ENCODE peak calls at places on chromosomes 12 and 14, in ten cellular contexts. Y is heart right ventricle; E is stomach; F is CD4-positive, CD25-positive, alpha-beta regulatory T cell; D is aorta; G is CD8-positive, alpha-beta memory T cell; T is left ventricle myocardium inferior; Z is effector memory CD4-positive, alpha-beta T cell; A is heart left ventricle; I is ovary. H is an unnamed sample. For H3K9me3, the result is how much of the 10 kb centered on the place peaks cover.

GRCh38 chr14:104641753-104642539 is 37.4 kb upstream of the TMEM179 start:
- DNase-seq in Y (no peak), E (no peak), F (no peak), D (no peak), G (no peak), T (no peak), Z (no peak), A (no peak), I (no peak), H (no peak)

GRCh38 chr14:41782488-41782887 is 175.8 kb downstream of the LRFN5 start:
- DNase-seq in Y (no peak), E (no peak), F (no peak), D (no peak), G (no peak), T (no peak), Z (no peak), A (no peak), I (no peak), H (no peak)

GRCh38 chr14:71466942-71467341 is 465.3 kb upstream of the RGS6 start:
- DNase-seq in Y (no peak), E (no peak), F (no peak), D (no peak), G (no peak), T (no peak), Z (no peak), A (no peak), I (no peak), H (no peak)

GRCh38 chr12:48351022-48351708 is 446 bp upstream of the ZNF641 start:
- DNase-seq in Y (no peak), E (peak), F (no peak), D (peak), G (no peak), T (peak), Z (no peak), A (peak), I (peak), H (peak)

GRCh38 chr12:58496411-58496810 is 423.9 kb downstream of the LRIG3 start:
- DNase-seq in Y (no peak), E (no peak), F (no peak), D (no peak), G (no peak), T (no peak), Z (no peak), A (no peak), I (no peak), H (no peak)

GRCh38 chr12:47082963-47083621 is 3.3 kb upstream of the AMIGO2 start:
- DNase-seq in Y (no peak), E (no peak), F (no peak), D (no peak), G (no peak), T (no peak), Z (no peak), A (no peak), I (no peak), H (no peak)

GRCh38 chr12:113794774-113795173 is 171.4 kb downstream of the RBM19 start:
- DNase-seq in Y (no peak), E (no peak), F (no peak), D (no peak), G (no peak), T (no peak), Z (no peak), A (no peak), I (no peak), H (no peak)

GRCh38 chr12:112393328-112393727 is 11.1 kb upstream of the HECTD4 start:
- DNase-seq in Y (no peak), E (no peak), F (no peak), D (no peak), G (no peak), T (no peak), Z (no peak), A (no peak), I (no peak), H (no peak)

GRCh38 chr12:105084251-105085250 is at the start of gene ALDH1L2:
- DNase-seq in Y (peak), E (peak), F (peak), D (peak), G (peak), T (peak), Z (peak), A (peak), I (peak), H (peak)

GRCh38 chr14:69105326-69105725 is 47.6 kb downstream of the DCAF5 start:
- DNase-seq in Y (no peak), E (no peak), F (no peak), D (no peak), G (no peak), T (no peak), Z (no peak), A (no peak), I (no peak), H (no peak)

GRCh38 chr12:128969480-128970055 is 116.3 kb downstream of the GLT1D1 start:
- DNase-seq in Y (no peak), E (peak), F (peak), D (no peak), G (no peak), T (no peak), Z (no peak), A (no peak), I (no peak), H (no peak)

GRCh38 chr12:68013181-68013580 is 23.9 kb downstream of the IFNG-AS1 start:
- DNase-seq in Y (no peak), E (no peak), F (no peak), D (no peak), G (no peak), T (no peak), Z (no peak), A (no peak), I (no peak), H (no peak)

GRCh38 chr12:122080149-122081107 is 1.9 kb downstream of the MLXIP start:
- DNase-seq in Y (no peak), E (peak), F (no peak), D (peak), G (no peak), T (peak), Z (no peak), A (peak), I (peak), H (peak)

GRCh38 chr14:23895480-23895879 is 58.1 kb upstream of the DHRS4 start:
- DNase-seq in Y (no peak), E (no peak), F (no peak), D (no peak), G (no peak), T (no peak), Z (no peak), A (no peak), I (no peak), H (no peak)

GRCh38 chr12:82363990-82364389 is 5.7 kb downstream of the METTL25 start:
- DNase-seq in Y (no peak), E (no peak), F (no peak), D (no peak), G (no peak), T (no peak), Z (no peak), A (no peak), I (no peak), H (no peak)

GRCh38 chr12:29581641-29582040 is 84.2 kb upstream of the OVCH1 start:
- DNase-seq in Y (no peak), E (no peak), F (no peak), D (no peak), G (no peak), T (no peak), Z (no peak), A (no peak), I (no peak), H (no peak)

GRCh38 chr12:102465762-102466560 is 14.4 kb downstream of the IGF1 start:
- DNase-seq in Y (no peak), E (no peak), F (no peak), D (no peak), G (no peak), T (no peak), Z (no peak), A (no peak), I (no peak), H (no peak)

GRCh38 chr12:46787496-46788055 is 38.2 kb downstream of the SLC38A4 start:
- DNase-seq in Y (no peak), E (no peak), F (no peak), D (no peak), G (no peak), T (no peak), Z (no peak), A (no peak), I (no peak), H (no peak)

GRCh38 chr12:116771651-116772050 is 33.5 kb downstream of the RNFT2 start:
- DNase-seq in Y (no peak), E (no peak), F (no peak), D (peak), G (no peak), T (no peak), Z (no peak), A (no peak), I (no peak), H (no peak)

GRCh38 chr14:68525516-68525915 is 267.4 kb downstream of the ZFP36L1 start:
- DNase-seq in Y (no peak), E (no peak), F (no peak), D (no peak), G (no peak), T (no peak), Z (no peak), A (no peak), I (no peak), H (no peak)

GRCh38 chr14:38536376-38537038 is 280.6 kb upstream of the CLEC14A start:
- DNase-seq in Y (no peak), E (no peak), F (no peak), D (no peak), G (no peak), T (no peak), Z (no peak), A (no peak), I (no peak), H (no peak)

GRCh38 chr14:92646952-92647461 is 101.4 kb downstream of the LGMN start:
- DNase-seq in Y (no peak), E (no peak), F (no peak), D (no peak), G (no peak), T (no peak), Z (no peak), A (no peak), I (peak), H (no peak)

GRCh38 chr12:122880668-122881067 is 15.3 kb downstream of the VPS37B start:
- DNase-seq in Y (no peak), E (no peak), F (no peak), D (peak), G (no peak), T (no peak), Z (no peak), A (no peak), I (no peak), H (no peak)

DNA sequence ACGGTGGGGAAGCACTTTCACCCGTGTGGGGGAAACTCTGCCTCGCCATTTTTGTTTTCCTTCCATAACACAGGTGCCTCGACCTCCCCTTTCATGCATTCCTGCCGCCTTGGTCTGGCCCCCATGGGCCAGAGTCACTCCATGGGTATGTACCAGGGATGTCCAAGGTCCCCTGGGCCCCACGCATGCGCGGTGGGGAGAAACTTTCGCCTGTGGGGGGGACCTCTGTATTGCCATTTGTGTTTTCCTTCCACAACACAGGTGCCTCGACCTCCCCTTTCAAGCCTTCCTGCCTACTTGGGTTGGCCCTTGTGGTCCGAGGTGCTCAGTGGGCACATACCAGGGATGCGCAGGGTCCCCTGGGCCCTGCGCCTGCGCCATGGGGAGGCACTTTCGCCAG is 345.8 kb downstream of the ALG10 start:
- DNase-seq in Y (no peak), E (no peak), F (no peak), D (no peak), G (no peak), T (no peak), Z (no peak), A (no peak), I (no peak), H (no peak)
- H3K9me3 ChIP-seq in Y (under half), E (half or more), F (under half), D (under half), G (under half), T (half or more), Z (under half), A (under half), I (under half), H (under half)

GRCh38 chr12:133174901-133175300 is 6.4 kb upstream of the ZNF268 start:
- DNase-seq in Y (no peak), E (no peak), F (no peak), D (no peak), G (no peak), T (no peak), Z (no peak), A (no peak), I (no peak), H (no peak)
- H3K9me3 ChIP-seq in Y (under half), E (half or more), F (under half), D (under half), G (under half), T (half or more), Z (under half), A (half or more), I (under half), H (under half)

DNA sequence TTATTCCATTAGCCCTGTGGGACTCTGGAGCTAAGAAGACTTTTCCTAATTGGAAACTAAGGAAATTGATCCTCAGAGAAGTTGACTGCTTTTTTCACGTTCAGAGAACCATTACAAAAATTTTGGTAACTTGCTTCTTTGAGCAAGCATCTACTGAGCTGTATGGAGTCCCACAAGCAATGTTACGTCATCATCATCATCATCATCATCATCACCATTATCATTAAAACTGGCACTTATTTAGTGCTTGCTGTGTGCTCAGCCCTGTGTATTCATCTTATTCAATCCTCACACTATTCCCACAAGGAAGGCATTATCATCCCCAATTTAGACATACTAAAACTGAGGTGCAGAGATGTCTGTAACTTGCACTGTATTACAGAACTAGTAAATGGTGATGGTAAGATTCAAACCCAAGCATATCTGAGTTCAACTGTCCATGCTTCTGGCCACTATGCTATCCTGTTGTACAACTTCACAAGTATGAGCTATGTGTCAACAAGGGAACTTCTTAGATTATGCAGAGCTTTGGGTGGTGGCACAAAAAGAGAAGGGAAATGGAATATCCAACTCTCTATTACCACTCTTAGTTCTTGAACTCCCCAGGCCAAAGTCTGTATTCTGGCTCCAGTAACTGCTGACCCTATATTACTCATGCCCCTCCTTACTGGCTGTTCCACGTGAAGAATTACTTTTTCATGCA is 6.3 kb downstream of the KRT1 start:
- DNase-seq in Y (no peak), E (no peak), F (no peak), D (no peak), G (no peak), T (no peak), Z (no peak), A (no peak), I (no peak), H (no peak)
- H3K9me3 ChIP-seq in Y (under half), E (under half), F (under half), D (under half), G (under half), T (under half), Z (under half), A (under half), I (under half), H (under half)

GRCh38 chr12:89243786-89244185 is 108.5 kb downstream of the DUSP6 start:
- DNase-seq in Y (no peak), E (no peak), F (peak), D (no peak), G (no peak), T (no peak), Z (no peak), A (no peak), I (no peak), H (no peak)
- H3K9me3 ChIP-seq in Y (under half), E (under half), F (under half), D (under half), G (under half), T (under half), Z (under half), A (under half), I (under half), H (under half)

GRCh38 chr14:105881021-105881930 is 354.9 kb downstream of the TMEM121 start:
- DNase-seq in Y (peak), E (peak), F (no peak), D (peak), G (peak), T (peak), Z (no peak), A (peak), I (peak), H (no peak)

GRCh38 chr14:105880616-105881015 is 354.2 kb downstream of the TMEM121 start:
- DNase-seq in Y (peak), E (peak), F (no peak), D (no peak), G (no peak), T (no peak), Z (no peak), A (peak), I (peak), H (no peak)

GRCh38 chr14:105884808-105885281 is 358.5 kb downstream of the TMEM121 start:
- DNase-seq in Y (peak), E (peak), F (no peak), D (peak), G (no peak), T (no peak), Z (no peak), A (peak), I (peak), H (no peak)

GRCh38 chr14:105883066-105884005 is 357.0 kb downstream of the TMEM121 start:
- DNase-seq in Y (peak), E (peak), F (no peak), D (peak), G (no peak), T (peak), Z (no peak), A (peak), I (peak), H (peak)

DNA sequence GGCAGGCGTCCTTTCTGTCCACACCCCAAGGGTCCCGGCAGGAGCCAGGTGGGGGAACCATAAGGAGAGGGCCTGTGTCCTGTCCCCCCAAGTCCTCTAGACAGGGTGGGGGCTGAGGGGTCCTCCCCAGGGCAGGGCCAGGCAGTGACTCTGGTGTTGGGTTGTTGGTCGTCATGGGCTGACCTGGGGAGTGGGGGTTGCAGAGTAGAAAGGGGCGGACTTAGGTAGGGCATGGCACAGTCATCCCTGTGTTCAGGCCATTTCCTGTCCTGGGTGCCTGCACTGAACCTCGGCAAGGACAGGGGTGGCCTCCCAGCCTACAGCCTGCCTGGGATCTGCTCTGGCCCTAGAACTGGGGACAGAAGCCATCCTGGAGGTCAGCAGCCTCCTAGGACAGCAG is 356.2 kb downstream of the TMEM121 start:
- DNase-seq in Y (peak), E (peak), F (no peak), D (peak), G (no peak), T (peak), Z (no peak), A (no peak), I (peak), H (no peak)
- H3K9me3 ChIP-seq in Y (under half), E (under half), F (under half), D (under half), G (under half), T (under half), Z (under half), A (under half), I (under half), H (under half)

GRCh38 chr14:26993541-26993940 is 395.7 kb upstream of the NOVA1 start:
- DNase-seq in Y (no peak), E (no peak), F (no peak), D (no peak), G (no peak), T (no peak), Z (no peak), A (no peak), I (no peak), H (no peak)

GRCh38 chr14:26987734-26988363 is 390.0 kb upstream of the NOVA1 start:
- DNase-seq in Y (no peak), E (no peak), F (no peak), D (no peak), G (no peak), T (no peak), Z (no peak), A (no peak), I (no peak), H (no peak)

GRCh38 chr14:26995301-26995700 is 397.5 kb upstream of the NOVA1 start:
- DNase-seq in Y (no peak), E (no peak), F (no peak), D (no peak), G (no peak), T (no peak), Z (no peak), A (no peak), I (no peak), H (no peak)

DNA sequence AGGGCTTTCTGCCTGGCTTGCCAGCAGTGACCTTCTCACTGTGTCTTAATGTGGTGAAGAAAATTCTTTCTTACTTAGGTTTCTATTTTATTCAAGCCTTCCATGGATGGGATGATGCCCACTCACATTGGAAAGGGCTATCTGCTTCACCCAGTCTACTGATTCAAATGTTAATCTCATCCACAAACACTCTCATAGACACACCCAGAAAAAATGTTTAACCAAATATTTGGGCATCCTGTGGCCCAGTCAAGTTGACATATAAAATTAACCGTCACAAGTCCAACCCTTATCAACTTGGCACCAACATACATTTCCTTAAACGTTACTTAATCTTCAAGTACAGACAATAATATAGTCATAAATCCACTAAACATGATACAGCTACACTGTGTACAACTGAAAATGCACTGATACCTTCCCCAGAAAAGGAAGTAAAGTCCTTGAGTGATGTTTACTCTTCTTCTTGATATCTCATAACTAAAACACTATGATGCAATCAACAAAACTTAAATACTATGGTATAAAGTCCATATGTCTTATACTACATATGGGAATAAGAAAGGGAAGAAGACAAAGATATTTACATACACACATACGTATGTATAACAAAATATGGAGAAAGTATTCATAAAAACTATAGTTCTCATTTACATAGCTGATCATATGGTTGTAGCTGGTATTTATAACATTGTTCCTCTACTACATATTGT is 394.7 kb upstream of the NOVA1 start:
- DNase-seq in Y (no peak), E (no peak), F (no peak), D (no peak), G (no peak), T (no peak), Z (no peak), A (no peak), I (no peak), H (no peak)
- H3K9me3 ChIP-seq in Y (under half), E (under half), F (under half), D (under half), G (under half), T (under half), Z (under half), A (under half), I (under half), H (under half)

DNA sequence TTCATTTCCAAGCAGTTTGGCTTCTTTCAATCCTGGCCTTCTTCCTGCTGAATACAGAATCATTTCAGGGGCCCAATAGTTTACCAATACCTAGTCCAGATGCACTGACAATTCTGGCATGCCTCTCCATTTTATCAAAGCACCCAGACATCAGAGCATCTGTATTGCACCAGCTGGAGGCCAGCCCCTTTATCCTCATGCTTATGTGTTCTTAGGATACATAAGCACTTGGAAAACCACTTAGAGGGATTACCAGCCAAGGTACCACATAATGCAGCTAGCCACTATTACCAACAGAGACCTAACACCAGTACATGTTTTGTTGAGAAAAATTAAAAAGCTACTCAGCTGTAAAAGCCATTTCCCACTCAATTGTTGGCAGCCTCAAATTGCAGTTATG is 263.9 kb downstream of the DIO2 start:
- DNase-seq in Y (no peak), E (no peak), F (no peak), D (no peak), G (no peak), T (no peak), Z (no peak), A (no peak), I (no peak), H (no peak)
- H3K9me3 ChIP-seq in Y (under half), E (under half), F (under half), D (under half), G (under half), T (under half), Z (under half), A (under half), I (under half), H (under half)